ENCODE peak calls at places on chromosomes 1 and 21, in five cellular contexts. V is IMR-90; H is colonic mucosa; Q is aorta; T is CD4-positive, CD25-positive, alpha-beta regulatory T cell. L is an unnamed sample.

GRCh38 chr1:118977591-118977990 is 10.6 kb downstream of the TBX15 start:
- DNase-seq in T (no peak), V (no peak), H (no peak), Q (no peak), L (no peak)

GRCh38 chr1:10189659-10190058 is 20.7 kb upstream of the KIF1B start:
- DNase-seq in T (no peak), Q (no peak), V (no peak), H (no peak), L (no peak)

GRCh38 chr1:7266561-7266960 is 481.3 kb downstream of the CAMTA1 start:
- DNase-seq in Q (no peak), T (no peak), H (peak; percentile 17), V (no peak), L (no peak)

GRCh38 chr1:206911064-206911663 is 10.6 kb downstream of the FCMR start:
- DNase-seq in T (peak; percentile 67), V (peak; percentile 78), Q (no peak), H (no peak), L (no peak)

GRCh38 chr1:82979593-82980230 is 1019.2 kb downstream of the TTLL7 start:
- DNase-seq in T (no peak), V (no peak), Q (no peak), H (no peak), L (no peak)

GRCh38 chr1:165807613-165808012 is 19.8 kb upstream of the UCK2 start:
- DNase-seq in T (no peak), H (no peak), V (no peak), Q (no peak), L (no peak)

GRCh38 chr1:169565335-169566271 is 20.7 kb downstream of the F5 start:
- DNase-seq in Q (no peak), V (no peak), T (no peak), H (no peak), L (no peak)

GRCh38 chr1:99181892-99182291 is 82.4 kb upstream of the PLPPR4 start:
- DNase-seq in Q (no peak), V (no peak), H (no peak), T (no peak), L (no peak)

GRCh38 chr1:215076312-215076711 is 6.2 kb upstream of the KCNK2 start:
- DNase-seq in T (no peak), V (peak; percentile 62), Q (no peak), H (no peak), L (no peak)

GRCh38 chr1:216910081-216910840 is 187.0 kb upstream of the ESRRG start:
- DNase-seq in Q (no peak), V (peak; percentile 30), T (no peak), H (no peak), L (no peak)

GRCh38 chr1:206923009-206923960 is 1.5 kb upstream of the FCMR start:
- DNase-seq in T (peak; percentile 88), Q (peak; percentile 65), V (no peak), H (no peak), L (no peak)

GRCh38 chr1:206776239-206776638 is 3.9 kb upstream of the IL10 start:
- DNase-seq in T (no peak), H (no peak), V (no peak), Q (no peak), L (no peak)

GRCh38 chr1:115140442-115141144 is 51.3 kb upstream of the TSPAN2 start:
- DNase-seq in V (no peak), T (no peak), H (no peak), Q (no peak), L (no peak)

GRCh38 chr1:231973840-231974239 is 347.2 kb downstream of the DISC1 start:
- DNase-seq in Q (no peak), V (peak; percentile 16), T (no peak), H (no peak), L (no peak)

GRCh38 chr1:192327997-192328396 is 11.2 kb downstream of the RGS21 start:
- DNase-seq in Q (no peak), V (no peak), T (no peak), H (no peak), L (no peak)

GRCh38 chr21:46080171-46081021 is 17.5 kb upstream of the COL6A2 start:
- DNase-seq in Q (peak; percentile 84), H (no peak), T (no peak), V (no peak), L (no peak)

GRCh38 chr21:46077674-46078101 is 20.2 kb upstream of the COL6A2 start:
- DNase-seq in H (no peak), V (no peak), Q (peak; percentile 37), T (no peak), L (no peak)

GRCh38 chr21:46079357-46080170 is 18.3 kb upstream of the COL6A2 start:
- DNase-seq in Q (peak; percentile 73), T (no peak), V (peak; percentile 96), H (no peak), L (peak; percentile 87)

GRCh38 chr21:46078984-46079356 is 18.9 kb upstream of the COL6A2 start:
- DNase-seq in V (no peak), H (no peak), T (no peak), Q (peak; percentile 54), L (no peak)

GRCh38 chr21:46078322-46078981 is 19.5 kb upstream of the COL6A2 start:
- DNase-seq in T (no peak), Q (peak; percentile 66), H (no peak), V (no peak), L (peak; percentile 82)
- H3K27ac ChIP-seq in T (no peak overlapping the region), Q (no peak overlapping the region), H (no peak overlapping the region), V (peak overlapping the region; percentile 66), L (peak overlapping the region; percentile 82)

DNA sequence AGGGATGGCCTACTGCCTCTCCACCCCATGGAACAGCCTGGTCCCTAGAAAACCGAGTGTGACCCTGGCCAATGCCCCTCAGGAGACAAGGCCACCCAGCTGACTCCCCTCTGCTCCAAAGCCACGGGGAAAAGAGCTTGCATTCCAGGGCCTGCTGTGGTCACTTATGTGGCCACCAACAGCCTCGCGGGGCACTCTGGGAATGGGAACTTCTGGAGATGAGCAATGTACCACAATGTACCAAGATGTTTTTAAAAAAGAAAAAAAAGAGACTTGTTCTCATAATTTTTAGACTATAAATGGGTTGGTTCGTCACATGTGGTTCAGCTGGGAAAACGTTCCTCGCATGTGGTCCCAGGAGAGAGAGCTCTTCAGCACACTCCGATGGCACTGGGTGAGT is 62.8 kb downstream of the SLC66A1 start:
- DNase-seq in V (no peak), T (no peak), H (no peak), Q (peak; percentile 30), L (no peak)
- H3K36me3 ChIP-seq in V (peaks cover 76% of the 10 kb centered on the region), T (peaks cover 82% of the 10 kb centered on the region), H (no peaks in the 10 kb centered on the region), Q (peaks cover 4% of the 10 kb centered on the region), L (peaks cover 70% of the 10 kb centered on the region)

GRCh38 chr1:110633646-110634030 is 27.5 kb upstream of the KCNA2 start:
- DNase-seq in Q (no peak), V (no peak), H (no peak), T (no peak), L (no peak)
- H3K27ac ChIP-seq in Q (no peak overlapping the region), V (no peak overlapping the region), H (no peak overlapping the region), T (peak overlapping the region; percentile 80), L (no peak overlapping the region)

GRCh38 chr1:153746174-153746573 is 18.3 kb downstream of the INTS3 start:
- DNase-seq in H (no peak), V (no peak), T (no peak), Q (no peak), L (no peak)
- H3K36me3 ChIP-seq in H (peaks cover 16% of the 10 kb centered on the region), V (peaks cover 37% of the 10 kb centered on the region), T (peaks cover 67% of the 10 kb centered on the region), Q (no peaks in the 10 kb centered on the region), L (peaks cover 73% of the 10 kb centered on the region)